ENCODE peak calls at places on chromosomes 12 and 14, in six cellular contexts. R, L, S, V, Y and X are unnamed samples. For H3K4me1 and H3K27me3, the result is how much of the 10 kb centered on the place peaks cover.

GRCh38 chr12:76366163-76366562 is 17.9 kb upstream of the BBS10 start:
- DNase-seq in R (no peak), L (no peak), S (no peak), V (no peak), Y (no peak), X (no peak)

GRCh38 chr12:74021937-74022336 is 515.7 kb upstream of the ATXN7L3B start:
- DNase-seq in R (peak), L (peak), S (peak), V (peak), Y (no peak), X (no peak)

GRCh38 chr14:104247336-104248202 is 109.2 kb downstream of the KIF26A start:
- DNase-seq in R (peak), L (no peak), S (no peak), V (no peak), Y (peak), X (peak)

GRCh38 chr14:83568141-83568540 is 1961.8 kb upstream of the FLRT2 start:
- DNase-seq in R (no peak), L (no peak), S (no peak), V (no peak), Y (no peak), X (no peak)

GRCh38 chr12:88057994-88058718 is 29.0 kb upstream of the C12orf50 start:
- DNase-seq in R (no peak), L (no peak), S (no peak), V (no peak), Y (no peak), X (no peak)

GRCh38 chr12:56941299-56942017 is 7.2 kb upstream of the SDR9C7 start:
- DNase-seq in R (no peak), L (no peak), S (peak), V (no peak), Y (peak), X (no peak)

GRCh38 chr14:103820908-103821307 is 26.5 kb downstream of the PPP1R13B start:
- DNase-seq in R (no peak), L (no peak), S (no peak), V (no peak), Y (no peak), X (no peak)

GRCh38 chr14:72665259-72665658 is 228.6 kb downstream of the DPF3 start:
- DNase-seq in R (no peak), L (no peak), S (no peak), V (no peak), Y (no peak), X (no peak)

GRCh38 chr12:132546647-132547046 is 56.7 kb downstream of the FBRSL1 start:
- DNase-seq in R (no peak), L (no peak), S (no peak), V (no peak), Y (no peak), X (no peak)

GRCh38 chr14:106506901-106507305 is 980.5 kb downstream of the TMEM121 start:
- DNase-seq in R (no peak), L (no peak), S (no peak), V (no peak), Y (no peak), X (no peak)

GRCh38 chr12:42590324-42590934 is 883 bp upstream of the PRICKLE1 start:
- DNase-seq in R (peak), L (peak), S (peak), V (peak), Y (peak), X (no peak)

GRCh38 chr12:50425859-50426258 is 25.2 kb downstream of the LARP4 start:
- DNase-seq in R (no peak), L (peak), S (no peak), V (no peak), Y (no peak), X (no peak)

GRCh38 chr12:102232446-102232845 is 34.8 kb upstream of the PMCH start:
- DNase-seq in R (no peak), L (no peak), S (no peak), V (no peak), Y (peak), X (no peak)

GRCh38 chr14:74089251-74090020 is 4.7 kb downstream of the LIN52 start:
- DNase-seq in R (no peak), L (no peak), S (no peak), V (no peak), Y (no peak), X (no peak)

GRCh38 chr12:95473440-95473946 is 459 bp upstream of the METAP2 start:
- DNase-seq in R (peak), L (peak), S (peak), V (peak), Y (peak), X (peak)

GRCh38 chr14:93648440-93649168 is 139.7 kb downstream of the PRIMA1 start:
- DNase-seq in R (no peak), L (peak), S (no peak), V (no peak), Y (no peak), X (no peak)

GRCh38 chr12:106074706-106075392 is 63.9 kb downstream of the NUAK1 start:
- DNase-seq in R (no peak), L (no peak), S (no peak), V (no peak), Y (no peak), X (peak)

GRCh38 chr14:101599234-101599885 is 38.1 kb downstream of the DIO3 start:
- DNase-seq in R (no peak), L (no peak), S (no peak), V (no peak), Y (no peak), X (peak)

GRCh38 chr12:132324841-132325732 is 4.3 kb downstream of the GALNT9 start:
- DNase-seq in R (no peak), L (no peak), S (no peak), V (no peak), Y (no peak), X (no peak)

GRCh38 chr14:105275267-105275946 is 25.4 kb downstream of the BRF1 start:
- DNase-seq in R (no peak), L (no peak), S (peak), V (no peak), Y (no peak), X (no peak)

GRCh38 chr14:73713804-73714655 is at the start of gene PNMA1:
- DNase-seq in R (peak), L (peak), S (peak), V (peak), Y (peak), X (peak)

GRCh38 chr12:52730383-52730782 is 27.1 kb upstream of the KRT77 start:
- DNase-seq in R (no peak), L (no peak), S (no peak), V (no peak), Y (no peak), X (no peak)

GRCh38 chr14:66572836-66573235 is 64.9 kb downstream of the GPHN start:
- DNase-seq in R (no peak), L (no peak), S (no peak), V (no peak), Y (no peak), X (no peak)

DNA sequence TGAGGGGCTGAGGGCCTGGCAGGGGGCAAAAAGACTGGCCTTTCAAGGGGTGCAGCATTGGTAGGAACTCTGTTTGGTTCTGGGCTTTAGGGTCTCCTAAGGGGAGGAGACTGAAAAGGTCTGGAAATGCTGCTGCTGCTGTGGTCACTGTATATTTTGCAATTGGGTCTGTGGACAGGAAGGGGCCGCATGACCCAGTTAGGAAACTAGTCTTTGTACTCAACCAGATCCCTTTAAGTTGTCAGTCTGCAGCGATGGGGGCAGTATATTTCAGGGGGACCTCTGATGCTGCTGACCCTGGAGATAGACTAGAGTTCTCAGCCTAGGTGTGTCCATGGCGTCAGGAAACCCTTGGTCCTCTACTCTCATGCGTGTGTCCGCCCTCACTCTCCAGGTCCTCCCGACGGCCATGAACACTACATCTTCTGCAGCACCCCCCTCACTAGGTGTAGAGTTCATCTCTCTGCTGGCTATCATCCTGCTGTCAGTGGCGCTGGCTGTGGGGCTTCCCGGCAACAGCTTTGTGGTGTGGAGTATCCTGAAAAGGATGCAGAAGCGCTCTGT is 4.0 kb downstream of the LTB4R start:
- DNase-seq in R (no peak), L (no peak), S (no peak), V (no peak), Y (no peak), X (no peak)
- H3K4me1 ChIP-seq in R (under half), L (under half), S (under half), V (under half), Y (under half), X (half or more)

GRCh38 chr12:14643247-14643646 is 53.2 kb downstream of the GUCY2C start:
- DNase-seq in R (no peak), L (no peak), S (no peak), V (no peak), Y (no peak), X (no peak)
- H3K4me3 ChIP-seq in R (no peak), L (no peak), S (no peak), V (no peak), Y (no peak), X (no peak)

GRCh38 chr12:11967356-11968040 is 103.2 kb upstream of the BCL2L14 start:
- DNase-seq in R (no peak), L (no peak), S (no peak), V (no peak), Y (no peak), X (no peak)

GRCh38 chr12:11968041-11968383 is 102.7 kb upstream of the BCL2L14 start:
- DNase-seq in R (no peak), L (no peak), S (no peak), V (no peak), Y (no peak), X (no peak)

GRCh38 chr12:11969437-11970154 is 101.1 kb upstream of the BCL2L14 start:
- DNase-seq in R (no peak), L (peak), S (no peak), V (no peak), Y (no peak), X (no peak)

GRCh38 chr12:11968516-11968915 is 102.2 kb upstream of the BCL2L14 start:
- DNase-seq in R (no peak), L (no peak), S (no peak), V (no peak), Y (no peak), X (no peak)

GRCh38 chr12:11970155-11970520 is 100.6 kb upstream of the BCL2L14 start:
- DNase-seq in R (no peak), L (no peak), S (no peak), V (no peak), Y (no peak), X (no peak)
- H3K27me3 ChIP-seq in R (under half), L (under half), S (under half), V (under half), Y (under half), X (under half)

DNA sequence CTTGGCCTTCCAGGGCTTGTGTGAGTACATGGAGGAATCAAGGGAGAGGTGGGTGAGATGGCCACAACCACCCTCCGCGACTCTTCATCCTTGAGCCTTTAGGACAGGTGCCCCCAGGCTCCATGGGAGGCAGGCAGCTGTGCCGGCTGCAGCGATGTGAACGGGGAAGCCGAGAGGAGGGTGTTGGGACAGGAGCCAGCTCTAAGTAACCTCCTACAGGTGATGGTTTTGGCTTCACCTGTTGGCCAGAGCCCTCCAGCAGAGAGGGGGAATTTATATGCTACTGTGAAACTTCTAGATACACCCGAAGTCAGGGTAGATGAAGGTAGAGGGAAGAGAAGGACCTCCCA is 132.2 kb upstream of the HIF1A start:
- DNase-seq in R (no peak), L (no peak), S (no peak), V (peak), Y (no peak), X (no peak)
- H3K4me1 ChIP-seq in R (half or more), L (under half), S (under half), V (half or more), Y (under half), X (half or more)

DNA sequence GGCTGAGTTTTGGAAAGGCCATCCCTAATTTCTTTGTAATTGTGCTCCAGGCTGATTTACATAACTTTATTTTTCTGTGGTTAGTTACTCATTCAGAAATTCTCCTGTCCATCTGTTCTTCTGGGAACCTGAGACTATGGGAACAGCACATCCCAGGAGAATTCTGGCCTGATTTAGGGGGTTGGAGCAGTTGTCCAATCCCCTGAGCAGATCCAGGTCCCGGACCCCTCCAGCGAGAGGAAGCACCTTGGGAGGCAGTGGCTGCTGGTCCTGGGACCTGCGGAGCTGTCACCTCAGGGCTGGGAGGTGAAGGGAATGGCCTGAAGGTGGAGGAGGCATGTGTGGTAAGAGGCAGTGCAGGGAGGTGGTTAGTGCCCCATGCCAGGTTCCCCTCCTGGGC is 40.4 kb downstream of the TSPAN9 start:
- DNase-seq in R (no peak), L (no peak), S (no peak), V (no peak), Y (no peak), X (no peak)
- H3K4me3 ChIP-seq in R (no peak), L (no peak), S (no peak), V (no peak), Y (no peak), X (no peak)

GRCh38 chr14:22915886-22916521 is 2.9 kb downstream of the RBM23 start:
- DNase-seq in R (peak), L (no peak), S (no peak), V (no peak), Y (no peak), X (no peak)
- H3K27me3 ChIP-seq in R (under half), L (under half), S (under half), V (under half), Y (under half), X (under half)

GRCh38 chr12:30795410-30795659 is 40.6 kb upstream of the CAPRIN2 start:
- DNase-seq in R (no peak), L (no peak), S (no peak), V (no peak), Y (no peak), X (no peak)

GRCh38 chr12:30794020-30794419 is 39.3 kb upstream of the CAPRIN2 start:
- DNase-seq in R (no peak), L (no peak), S (no peak), V (no peak), Y (no peak), X (no peak)

GRCh38 chr12:30792648-30793499 is 38.1 kb upstream of the CAPRIN2 start:
- DNase-seq in R (no peak), L (peak), S (no peak), V (no peak), Y (no peak), X (no peak)

GRCh38 chr12:30794591-30795409 is 40.0 kb upstream of the CAPRIN2 start:
- DNase-seq in R (peak), L (peak), S (no peak), V (no peak), Y (no peak), X (no peak)

GRCh38 chr12:30792085-30792484 is 37.3 kb upstream of the CAPRIN2 start:
- DNase-seq in R (no peak), L (no peak), S (no peak), V (no peak), Y (no peak), X (no peak)
- H3K4me1 ChIP-seq in R (under half), L (under half), S (under half), V (under half), Y (under half), X (under half)

GRCh38 chr14:76352639-76353281 is 23.2 kb upstream of the ESRRB start:
- DNase-seq in R (peak), L (peak), S (peak), V (peak), Y (peak), X (no peak)
- H3K4me3 ChIP-seq in R (no peak), L (peak), S (peak), V (no peak), Y (no peak), X (peak)

GRCh38 chr12:114414031-114414865 is 8.3 kb upstream of the TBX5 start:
- DNase-seq in R (no peak), L (peak), S (no peak), V (no peak), Y (no peak), X (no peak)
- H3K27me3 ChIP-seq in R (half or more), L (half or more), S (under half), V (under half), Y (under half), X (half or more)